ENCODE peak calls at places on chromosomes 4 and X, in eight cellular contexts. One of them, this sample, is unnamed.

GRCh38 chrX:136752796-136753195 is 27.9 kb downstream of the ARHGEF6 start:
- DNase-seq in hepatocyte: no peak
- DNase-seq in WERI-Rb-1: no peak
- DNase-seq in ovary: no peak
- DNase-seq in cardiac fibroblast: peak; percentile 61
- DNase-seq in BJ: no peak
- DNase-seq in kidney: no peak
- DNase-seq in fibroblast of the aortic adventitia: peak; percentile 45
- DNase-seq in this sample: no peak

GRCh38 chr4:157775971-157776370 is 396.9 kb downstream of the GASK1B start:
- DNase-seq in hepatocyte: no peak
- DNase-seq in WERI-Rb-1: no peak
- DNase-seq in kidney: no peak
- DNase-seq in ovary: no peak
- DNase-seq in fibroblast of the aortic adventitia: no peak
- DNase-seq in cardiac fibroblast: no peak
- DNase-seq in BJ: no peak
- DNase-seq in this sample: no peak

GRCh38 chrX:23779025-23779424 is 3.9 kb upstream of the SAT1 start:
- DNase-seq in fibroblast of the aortic adventitia: peak; percentile 58
- DNase-seq in kidney: no peak
- DNase-seq in WERI-Rb-1: no peak
- DNase-seq in ovary: no peak
- DNase-seq in cardiac fibroblast: peak; percentile 69
- DNase-seq in hepatocyte: no peak
- DNase-seq in BJ: peak; percentile 36
- DNase-seq in this sample: no peak

GRCh38 chrX:123814343-123814742 is 45.5 kb upstream of the XIAP start:
- DNase-seq in ovary: no peak
- DNase-seq in hepatocyte: no peak
- DNase-seq in fibroblast of the aortic adventitia: no peak
- DNase-seq in cardiac fibroblast: peak; percentile 24
- DNase-seq in kidney: no peak
- DNase-seq in BJ: no peak
- DNase-seq in WERI-Rb-1: no peak
- DNase-seq in this sample: no peak

GRCh38 chrX:10189317-10190268 is 32.8 kb downstream of the CLCN4 start:
- DNase-seq in BJ: no peak
- DNase-seq in ovary: peak; percentile 79
- DNase-seq in fibroblast of the aortic adventitia: peak; percentile 76
- DNase-seq in kidney: peak; percentile 84
- DNase-seq in cardiac fibroblast: peak; percentile 69
- DNase-seq in WERI-Rb-1: peak; percentile 74
- DNase-seq in hepatocyte: peak; percentile 84
- DNase-seq in this sample: no peak

GRCh38 chr4:168633071-168633470 is 136.2 kb downstream of the PALLD start:
- DNase-seq in WERI-Rb-1: no peak
- DNase-seq in hepatocyte: no peak
- DNase-seq in fibroblast of the aortic adventitia: no peak
- DNase-seq in BJ: no peak
- DNase-seq in cardiac fibroblast: no peak
- DNase-seq in ovary: no peak
- DNase-seq in kidney: no peak
- DNase-seq in this sample: no peak

GRCh38 chr4:104906274-104906673 is 240.4 kb upstream of the TET2 start:
- DNase-seq in WERI-Rb-1: no peak
- DNase-seq in hepatocyte: no peak
- DNase-seq in ovary: no peak
- DNase-seq in kidney: no peak
- DNase-seq in fibroblast of the aortic adventitia: peak; percentile 4
- DNase-seq in cardiac fibroblast: no peak
- DNase-seq in BJ: no peak
- DNase-seq in this sample: no peak

GRCh38 chr4:169603312-169603711 is 9.1 kb downstream of the NEK1 start:
- DNase-seq in cardiac fibroblast: no peak
- DNase-seq in WERI-Rb-1: no peak
- DNase-seq in hepatocyte: no peak
- DNase-seq in fibroblast of the aortic adventitia: no peak
- DNase-seq in ovary: no peak
- DNase-seq in BJ: no peak
- DNase-seq in kidney: no peak
- DNase-seq in this sample: no peak

GRCh38 chr4:48129307-48130014 is 4.6 kb downstream of the TXK start:
- DNase-seq in WERI-Rb-1: no peak
- DNase-seq in BJ: no peak
- DNase-seq in ovary: peak; percentile 42
- DNase-seq in fibroblast of the aortic adventitia: peak; percentile 7
- DNase-seq in hepatocyte: peak; percentile 30
- DNase-seq in kidney: no peak
- DNase-seq in cardiac fibroblast: no peak
- DNase-seq in this sample: no peak

GRCh38 chr4:76987153-76987562 is 37.6 kb downstream of the SEPTIN11 start:
- DNase-seq in BJ: peak; percentile 99
- DNase-seq in cardiac fibroblast: peak; percentile 99
- DNase-seq in fibroblast of the aortic adventitia: peak; percentile 99
- DNase-seq in WERI-Rb-1: no peak
- DNase-seq in kidney: no peak
- DNase-seq in hepatocyte: peak; percentile 46
- DNase-seq in ovary: peak; percentile 47
- DNase-seq in this sample: no peak

GRCh38 chr4:76987685-76988084 is 38.1 kb downstream of the SEPTIN11 start:
- DNase-seq in ovary: no peak
- DNase-seq in cardiac fibroblast: no peak
- DNase-seq in WERI-Rb-1: no peak
- DNase-seq in fibroblast of the aortic adventitia: no peak
- DNase-seq in BJ: no peak
- DNase-seq in hepatocyte: no peak
- DNase-seq in kidney: no peak
- DNase-seq in this sample: no peak

GRCh38 chr4:76982638-76983579 is 33.4 kb downstream of the SEPTIN11 start:
- DNase-seq in ovary: no peak
- DNase-seq in hepatocyte: no peak
- DNase-seq in kidney: no peak
- DNase-seq in BJ: no peak
- DNase-seq in fibroblast of the aortic adventitia: peak; percentile 73
- DNase-seq in WERI-Rb-1: no peak
- DNase-seq in cardiac fibroblast: no peak
- DNase-seq in this sample: no peak

GRCh38 chr4:76984127-76984526 is 34.6 kb downstream of the SEPTIN11 start:
- DNase-seq in hepatocyte: no peak
- DNase-seq in ovary: no peak
- DNase-seq in cardiac fibroblast: peak; percentile 77
- DNase-seq in BJ: no peak
- DNase-seq in WERI-Rb-1: no peak
- DNase-seq in fibroblast of the aortic adventitia: peak; percentile 73
- DNase-seq in kidney: no peak
- DNase-seq in this sample: peak; percentile 21

DNA sequence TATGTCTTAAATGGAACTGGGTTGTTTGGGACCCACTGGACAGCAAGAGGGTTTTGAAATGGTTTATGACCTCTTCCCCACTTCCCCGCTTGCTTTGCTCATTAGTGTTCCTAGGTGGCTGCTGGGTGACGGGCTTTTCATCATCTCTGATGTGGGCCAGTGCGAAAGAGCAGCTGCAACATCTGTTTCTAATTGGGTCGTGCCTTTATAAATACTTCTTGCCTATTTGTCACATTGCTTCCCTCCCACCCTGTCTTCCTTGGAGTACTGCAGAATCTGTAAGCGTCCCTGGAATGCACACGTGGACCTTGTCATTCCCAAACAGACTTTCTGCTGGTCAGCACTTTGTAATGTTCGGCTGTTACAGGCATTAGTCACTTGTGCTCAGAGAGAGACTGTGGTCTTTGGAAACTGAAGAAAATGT is 35.2 kb downstream of the SEPTIN11 start:
- DNase-seq in kidney: peak; percentile 74
- DNase-seq in fibroblast of the aortic adventitia: peak; percentile 100
- DNase-seq in ovary: peak; percentile 47
- DNase-seq in hepatocyte: peak; percentile 88
- DNase-seq in WERI-Rb-1: no peak
- DNase-seq in BJ: peak; percentile 100
- DNase-seq in cardiac fibroblast: peak; percentile 100
- DNase-seq in this sample: no peak
- H3K4me3 ChIP-seq in kidney: peak overlapping the region; percentile 8
- H3K4me3 ChIP-seq in fibroblast of the aortic adventitia: peak overlapping the region; percentile 27
- H3K4me3 ChIP-seq in ovary: no peak overlapping the region
- H3K4me3 ChIP-seq in hepatocyte: no peak overlapping the region
- H3K4me3 ChIP-seq in WERI-Rb-1: no peak overlapping the region
- H3K4me3 ChIP-seq in BJ: no peak overlapping the region
- H3K4me3 ChIP-seq in cardiac fibroblast: no peak overlapping the region
- H3K4me3 ChIP-seq in this sample: no peak overlapping the region

GRCh38 chr4:8583655-8584025 is 3.4 kb downstream of the GPR78 start:
- DNase-seq in kidney: no peak
- DNase-seq in BJ: no peak
- DNase-seq in cardiac fibroblast: no peak
- DNase-seq in hepatocyte: no peak
- DNase-seq in ovary: no peak
- DNase-seq in fibroblast of the aortic adventitia: no peak
- DNase-seq in WERI-Rb-1: no peak
- DNase-seq in this sample: no peak

GRCh38 chr4:8586671-8587468 is 5.7 kb upstream of the CPZ start:
- DNase-seq in WERI-Rb-1: peak; percentile 50
- DNase-seq in ovary: no peak
- DNase-seq in fibroblast of the aortic adventitia: no peak
- DNase-seq in cardiac fibroblast: no peak
- DNase-seq in kidney: peak; percentile 66
- DNase-seq in BJ: no peak
- DNase-seq in hepatocyte: no peak
- DNase-seq in this sample: no peak

GRCh38 chr4:8586246-8586645 is 6.1 kb downstream of the GPR78 start:
- DNase-seq in hepatocyte: no peak
- DNase-seq in kidney: peak; percentile 41
- DNase-seq in cardiac fibroblast: no peak
- DNase-seq in ovary: no peak
- DNase-seq in BJ: no peak
- DNase-seq in WERI-Rb-1: no peak
- DNase-seq in fibroblast of the aortic adventitia: no peak
- DNase-seq in this sample: no peak

GRCh38 chr4:8585721-8586161 is 5.5 kb downstream of the GPR78 start:
- DNase-seq in ovary: no peak
- DNase-seq in kidney: peak; percentile 52
- DNase-seq in WERI-Rb-1: no peak
- DNase-seq in fibroblast of the aortic adventitia: no peak
- DNase-seq in hepatocyte: no peak
- DNase-seq in cardiac fibroblast: no peak
- DNase-seq in BJ: no peak
- DNase-seq in this sample: no peak

GRCh38 chr4:8585186-8585585 is 5.0 kb downstream of the GPR78 start:
- DNase-seq in ovary: no peak
- DNase-seq in kidney: peak; percentile 37
- DNase-seq in cardiac fibroblast: no peak
- DNase-seq in BJ: no peak
- DNase-seq in WERI-Rb-1: peak; percentile 60
- DNase-seq in hepatocyte: no peak
- DNase-seq in fibroblast of the aortic adventitia: no peak
- DNase-seq in this sample: no peak
- TF ChIP-seq CTCF in ovary: no peak
- TF ChIP-seq CTCF in kidney: peak; percentile 10
- TF ChIP-seq CTCF in cardiac fibroblast: no peak
- TF ChIP-seq CTCF in BJ: peak; percentile 26
- TF ChIP-seq CTCF in WERI-Rb-1: peak; percentile 92
- TF ChIP-seq CTCF in hepatocyte: no peak
- TF ChIP-seq CTCF in fibroblast of the aortic adventitia: no peak
- TF ChIP-seq CTCF in this sample: peak; percentile 43

DNA sequence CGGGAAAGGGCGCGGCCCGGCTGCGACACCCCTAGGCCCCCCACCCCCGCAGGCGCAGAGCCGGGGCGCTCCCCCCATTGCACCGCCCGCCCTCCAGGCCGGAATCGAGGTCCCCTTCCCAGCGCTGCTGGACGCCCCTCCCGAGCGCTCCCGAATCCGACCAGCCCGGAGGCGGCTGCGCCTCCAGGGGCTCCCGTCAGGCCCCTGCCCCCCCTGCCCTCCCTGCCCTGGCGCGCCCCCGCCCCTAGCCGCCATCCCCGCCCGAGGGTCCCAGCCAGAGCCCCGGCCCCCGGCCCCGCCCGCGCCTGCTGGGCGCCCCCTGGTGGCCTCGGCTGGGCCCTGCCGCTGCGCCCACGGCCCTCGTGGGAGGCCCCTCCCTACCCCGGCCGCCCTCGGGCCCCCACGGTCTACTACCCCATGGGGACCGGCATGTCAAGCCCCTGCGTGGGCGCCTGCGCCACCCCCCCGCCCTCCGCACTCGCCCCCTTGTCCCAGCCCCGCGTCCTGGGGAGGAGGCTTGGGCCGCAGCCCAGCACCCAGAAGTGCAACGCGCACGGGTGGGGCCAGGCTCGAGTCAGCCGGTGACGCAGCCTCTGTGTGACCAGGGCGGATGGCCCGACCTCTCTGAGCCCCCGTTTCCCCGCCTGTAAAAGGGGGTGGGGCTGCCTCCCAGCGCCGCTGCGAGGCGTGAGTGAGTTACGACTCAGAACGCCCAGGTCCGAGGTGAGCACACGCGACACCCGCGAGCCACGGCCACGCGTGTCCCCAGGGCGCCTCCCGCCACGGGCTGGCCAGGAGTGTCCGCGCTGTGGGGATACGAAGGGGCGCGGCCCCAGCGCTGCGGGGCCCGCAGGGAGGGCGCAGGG is 104.9 kb downstream of the FAM53A start:
- DNase-seq in ovary: peak; percentile 81
- DNase-seq in WERI-Rb-1: peak; percentile 60
- DNase-seq in BJ: peak; percentile 15
- DNase-seq in fibroblast of the aortic adventitia: peak; percentile 75
- DNase-seq in kidney: peak; percentile 92
- DNase-seq in hepatocyte: peak; percentile 82
- DNase-seq in cardiac fibroblast: peak; percentile 84
- DNase-seq in this sample: no peak
- H3K4me3 ChIP-seq in ovary: peak overlapping the region; percentile 49
- H3K4me3 ChIP-seq in WERI-Rb-1: peak overlapping the region; percentile 48
- H3K4me3 ChIP-seq in BJ: peak overlapping the region; percentile 80
- H3K4me3 ChIP-seq in fibroblast of the aortic adventitia: peak overlapping the region; percentile 70
- H3K4me3 ChIP-seq in kidney: peak overlapping the region; percentile 14
- H3K4me3 ChIP-seq in hepatocyte: peak overlapping the region; percentile 17
- H3K4me3 ChIP-seq in cardiac fibroblast: peak overlapping the region; percentile 59
- H3K4me3 ChIP-seq in this sample: peak overlapping the region; percentile 24

GRCh38 chrX:131728295-131729145 is 184.6 kb downstream of the OR13H1 start:
- DNase-seq in BJ: no peak
- DNase-seq in ovary: peak; percentile 69
- DNase-seq in cardiac fibroblast: no peak
- DNase-seq in kidney: no peak
- DNase-seq in hepatocyte: no peak
- DNase-seq in fibroblast of the aortic adventitia: peak; percentile 96
- DNase-seq in WERI-Rb-1: peak; percentile 90
- DNase-seq in this sample: no peak

GRCh38 chrX:131727778-131728177 is 183.9 kb downstream of the OR13H1 start:
- DNase-seq in ovary: no peak
- DNase-seq in fibroblast of the aortic adventitia: no peak
- DNase-seq in hepatocyte: no peak
- DNase-seq in WERI-Rb-1: no peak
- DNase-seq in BJ: no peak
- DNase-seq in cardiac fibroblast: no peak
- DNase-seq in kidney: no peak
- DNase-seq in this sample: no peak

GRCh38 chrX:131725001-131725654 is 181.3 kb downstream of the OR13H1 start:
- DNase-seq in hepatocyte: no peak
- DNase-seq in kidney: no peak
- DNase-seq in BJ: no peak
- DNase-seq in cardiac fibroblast: no peak
- DNase-seq in fibroblast of the aortic adventitia: no peak
- DNase-seq in ovary: no peak
- DNase-seq in WERI-Rb-1: no peak
- DNase-seq in this sample: no peak

GRCh38 chrX:131724292-131724691 is 180.4 kb downstream of the OR13H1 start:
- DNase-seq in hepatocyte: no peak
- DNase-seq in WERI-Rb-1: no peak
- DNase-seq in cardiac fibroblast: no peak
- DNase-seq in kidney: no peak
- DNase-seq in ovary: no peak
- DNase-seq in fibroblast of the aortic adventitia: no peak
- DNase-seq in BJ: no peak
- DNase-seq in this sample: no peak

GRCh38 chrX:131729295-131729694 is 185.4 kb downstream of the OR13H1 start:
- DNase-seq in hepatocyte: no peak
- DNase-seq in ovary: peak; percentile 86
- DNase-seq in cardiac fibroblast: no peak
- DNase-seq in BJ: no peak
- DNase-seq in WERI-Rb-1: peak; percentile 92
- DNase-seq in fibroblast of the aortic adventitia: peak; percentile 94
- DNase-seq in kidney: peak; percentile 91
- DNase-seq in this sample: no peak
- TF ChIP-seq CTCF in hepatocyte: no peak
- TF ChIP-seq CTCF in ovary: no peak
- TF ChIP-seq CTCF in cardiac fibroblast: no peak
- TF ChIP-seq CTCF in BJ: no peak
- TF ChIP-seq CTCF in WERI-Rb-1: peak; percentile 52
- TF ChIP-seq CTCF in fibroblast of the aortic adventitia: peak; percentile 30
- TF ChIP-seq CTCF in kidney: peak; percentile 12
- TF ChIP-seq CTCF in this sample: no peak